ENCODE peak calls at places on chromosomes 2 and 18, in eight cellular contexts. C is mammary epithelial cell, J is sigmoid colon, E is upper lobe of right lung, K is endodermal cell, U is mucosa of descending colon, L is hepatocyte, S is prostate gland. P is an unnamed sample. For H3K4me1, the result is how much of the 10 kb centered on the place peaks cover.

GRCh38 chr2:157441072-157441454 is 2.8 kb downstream of the CYTIP start:
- DNase-seq in C (no peak), J (no peak), E (no peak), K (no peak), U (no peak), L (no peak), S (no peak), P (no peak)

GRCh38 chr2:45288532-45288931 is 279.3 kb upstream of the SIX2 start:
- DNase-seq in C (peak), J (no peak), E (no peak), K (no peak), U (no peak), L (no peak), S (no peak), P (no peak)

GRCh38 chr2:47354817-47355653 is 47.9 kb upstream of the MSH2 start:
- DNase-seq in C (no peak), J (no peak), E (no peak), K (no peak), U (no peak), L (no peak), S (no peak), P (no peak)

GRCh38 chr2:222972420-222972819 is 79.6 kb upstream of the KCNE4 start:
- DNase-seq in C (no peak), J (no peak), E (no peak), K (no peak), U (no peak), L (no peak), S (no peak), P (no peak)

GRCh38 chr2:219285894-219286425 is 6.8 kb downstream of the DNAJB2 start:
- DNase-seq in C (no peak), J (peak), E (peak), K (peak), U (no peak), L (no peak), S (peak), P (peak)

GRCh38 chr2:199602271-199602895 is 144.6 kb upstream of the SATB2 start:
- DNase-seq in C (no peak), J (no peak), E (no peak), K (peak), U (no peak), L (no peak), S (no peak), P (peak)

GRCh38 chr18:48446582-48447225 is 37.5 kb upstream of the ZBTB7C start:
- DNase-seq in C (peak), J (peak), E (peak), K (peak), U (peak), L (peak), S (peak), P (peak)

GRCh38 chr2:226552571-226553285 is 246.9 kb downstream of the IRS1 start:
- DNase-seq in C (no peak), J (no peak), E (no peak), K (no peak), U (no peak), L (no peak), S (no peak), P (no peak)

GRCh38 chr2:239600650-239601049 is 199.8 kb upstream of the HDAC4 start:
- DNase-seq in C (no peak), J (peak), E (peak), K (peak), U (peak), L (no peak), S (no peak), P (no peak)

GRCh38 chr18:11148655-11149440 is 521 bp downstream of the PIEZO2 start:
- DNase-seq in C (no peak), J (no peak), E (no peak), K (peak), U (no peak), L (peak), S (no peak), P (no peak)

GRCh38 chr2:202032841-202033316 is 776 bp upstream of the FZD7 start:
- DNase-seq in C (peak), J (peak), E (peak), K (peak), U (no peak), L (peak), S (peak), P (peak)

GRCh38 chr2:70036290-70036689 is 51.0 kb upstream of the PCBP1 start:
- DNase-seq in C (no peak), J (no peak), E (no peak), K (no peak), U (no peak), L (no peak), S (no peak), P (no peak)

GRCh38 chr2:15619076-15619475 is 27.4 kb downstream of the DDX1 start:
- DNase-seq in C (no peak), J (no peak), E (no peak), K (no peak), U (no peak), L (no peak), S (no peak), P (no peak)

GRCh38 chr2:62407838-62408589 is 98.0 kb downstream of the TMEM17 start:
- DNase-seq in C (no peak), J (peak), E (no peak), K (no peak), U (no peak), L (no peak), S (no peak), P (no peak)

GRCh38 chr2:218713922-218714321 is 3.3 kb downstream of the TTLL4 start:
- DNase-seq in C (no peak), J (no peak), E (no peak), K (no peak), U (no peak), L (no peak), S (no peak), P (no peak)

GRCh38 chr18:5431836-5432575 is 111.8 kb downstream of the EPB41L3 start:
- DNase-seq in C (no peak), J (no peak), E (no peak), K (no peak), U (no peak), L (no peak), S (no peak), P (no peak)

GRCh38 chr2:9439536-9439935 is 16.1 kb downstream of the CPSF3 start:
- DNase-seq in C (no peak), J (no peak), E (no peak), K (no peak), U (no peak), L (no peak), S (no peak), P (no peak)

GRCh38 chr2:207253946-207254345 is 88.2 kb upstream of the KLF7 start:
- DNase-seq in C (peak), J (no peak), E (no peak), K (no peak), U (no peak), L (peak), S (no peak), P (no peak)

GRCh38 chr2:23721454-23721826 is 205.5 kb downstream of the ATAD2B start:
- DNase-seq in C (no peak), J (no peak), E (no peak), K (no peak), U (no peak), L (no peak), S (no peak), P (no peak)

GRCh38 chr2:64456298-64456697 is 2.3 kb downstream of the LGALSL start:
- DNase-seq in C (no peak), J (no peak), E (peak), K (no peak), U (no peak), L (no peak), S (no peak), P (no peak)

GRCh38 chr18:58788971-58789797 is 75.5 kb upstream of the ZNF532 start:
- DNase-seq in C (peak), J (no peak), E (no peak), K (peak), U (no peak), L (peak), S (peak), P (no peak)

GRCh38 chr2:19362652-19363473 is 4.4 kb upstream of the OSR1 start:
- DNase-seq in C (peak), J (peak), E (peak), K (peak), U (peak), L (peak), S (peak), P (peak)

GRCh38 chr18:74951165-74951760 is 257.7 kb downstream of the PTGR3 start:
- DNase-seq in C (peak), J (no peak), E (peak), K (no peak), U (no peak), L (peak), S (peak), P (no peak)

GRCh38 chr2:8802741-8803140 is 34.7 kb downstream of the KIDINS220 start:
- DNase-seq in C (no peak), J (no peak), E (no peak), K (no peak), U (no peak), L (no peak), S (no peak), P (no peak)

GRCh38 chr18:63511285-63511684 is 30.9 kb upstream of the SERPINB12 start:
- DNase-seq in C (no peak), J (no peak), E (no peak), K (peak), U (no peak), L (peak), S (peak), P (peak)

GRCh38 chr2:119996148-119996547 is 16.7 kb upstream of the EPB41L5 start:
- DNase-seq in C (no peak), J (no peak), E (no peak), K (no peak), U (no peak), L (no peak), S (no peak), P (no peak)

GRCh38 chr2:118747066-118747465 is 100.4 kb downstream of the EN1 start:
- DNase-seq in C (peak), J (no peak), E (no peak), K (no peak), U (no peak), L (no peak), S (no peak), P (no peak)

GRCh38 chr2:108401800-108402199 is 24.0 kb downstream of the SULT1C4 start:
- DNase-seq in C (no peak), J (no peak), E (no peak), K (no peak), U (no peak), L (no peak), S (no peak), P (no peak)

GRCh38 chr2:231308631-231309414 is 86.7 kb upstream of the B3GNT7 start:
- DNase-seq in C (peak), J (no peak), E (no peak), K (no peak), U (no peak), L (peak), S (no peak), P (no peak)

GRCh38 chr18:70578480-70578879 is 289.6 kb downstream of the SOCS6 start:
- DNase-seq in C (no peak), J (no peak), E (no peak), K (peak), U (no peak), L (peak), S (no peak), P (no peak)

GRCh38 chr2:200405599-200406298 is 99.3 kb downstream of the SPATS2L start:
- DNase-seq in C (peak), J (no peak), E (no peak), K (no peak), U (no peak), L (peak), S (peak), P (no peak)

GRCh38 chr2:67840460-67841068 is 222.2 kb downstream of the C1D start:
- DNase-seq in C (peak), J (peak), E (peak), K (peak), U (peak), L (peak), S (peak), P (peak)

GRCh38 chr2:161041356-161041755 is 118.9 kb upstream of the TANK start:
- DNase-seq in C (no peak), J (no peak), E (no peak), K (no peak), U (no peak), L (no peak), S (no peak), P (no peak)

GRCh38 chr18:5895886-5896740 is 791 bp upstream of the TMEM200C start:
- DNase-seq in C (no peak), J (peak), E (peak), K (peak), U (peak), L (peak), S (no peak), P (no peak)

GRCh38 chr2:100978582-100979051 is 23.5 kb upstream of the RPL31 start:
- DNase-seq in C (no peak), J (peak), E (peak), K (no peak), U (no peak), L (no peak), S (no peak), P (no peak)

GRCh38 chr18:48201952-48202898 is 207.0 kb downstream of the ZBTB7C start:
- DNase-seq in C (no peak), J (no peak), E (no peak), K (no peak), U (no peak), L (no peak), S (no peak), P (no peak)

GRCh38 chr18:74694436-74694835 is 96.8 kb downstream of the ZNF407 start:
- DNase-seq in C (no peak), J (no peak), E (no peak), K (no peak), U (no peak), L (no peak), S (no peak), P (no peak)

GRCh38 chr2:127081826-127082633 is 24.9 kb downstream of the BIN1 start:
- DNase-seq in C (no peak), J (no peak), E (no peak), K (no peak), U (peak), L (peak), S (no peak), P (no peak)

GRCh38 chr2:127080226-127080940 is 26.6 kb downstream of the BIN1 start:
- DNase-seq in C (no peak), J (no peak), E (no peak), K (no peak), U (peak), L (peak), S (no peak), P (no peak)

GRCh38 chr2:127082974-127083373 is 24.0 kb downstream of the BIN1 start:
- DNase-seq in C (no peak), J (no peak), E (no peak), K (no peak), U (no peak), L (no peak), S (no peak), P (no peak)

GRCh38 chr2:127079358-127079920 is 27.5 kb downstream of the BIN1 start:
- DNase-seq in C (no peak), J (no peak), E (no peak), K (no peak), U (no peak), L (no peak), S (no peak), P (no peak)

GRCh38 chr2:127080941-127081769 is 25.8 kb downstream of the BIN1 start:
- DNase-seq in C (no peak), J (no peak), E (peak), K (no peak), U (peak), L (no peak), S (peak), P (no peak)
- H3K4me1 ChIP-seq in C (under half), J (under half), E (half or more), K (under half), U (under half), L (half or more), S (under half), P (under half)

GRCh38 chr2:30422437-30422805 is 24.6 kb upstream of the LCLAT1 start:
- DNase-seq in C (peak), J (no peak), E (no peak), K (no peak), U (peak), L (peak), S (no peak), P (peak)
- H3K4me3 ChIP-seq in C (no peak), J (no peak), E (no peak), K (no peak), U (no peak), L (no peak), S (no peak), P (peak)

GRCh38 chr2:113892004-113892740 is 2.3 kb downstream of the ACTR3 start:
- DNase-seq in C (no peak), J (no peak), E (no peak), K (no peak), U (no peak), L (no peak), S (no peak), P (no peak)

GRCh38 chr2:113889471-113890252 is at the start of gene ACTR3:
- DNase-seq in C (peak), J (peak), E (peak), K (peak), U (peak), L (peak), S (peak), P (peak)

GRCh38 chr2:113888641-113889470 is 1.0 kb upstream of the ACTR3 start:
- DNase-seq in C (no peak), J (no peak), E (peak), K (no peak), U (peak), L (peak), S (no peak), P (no peak)

GRCh38 chr2:113890253-113891235 is 655 bp downstream of the ACTR3 start:
- DNase-seq in C (peak), J (peak), E (peak), K (peak), U (peak), L (peak), S (peak), P (peak)

GRCh38 chr2:113891265-113891959 is 1.5 kb downstream of the ACTR3 start:
- DNase-seq in C (no peak), J (no peak), E (no peak), K (no peak), U (no peak), L (no peak), S (no peak), P (no peak)
- H3K4me1 ChIP-seq in C (half or more), J (half or more), E (half or more), K (under half), U (half or more), L (under half), S (under half), P (under half)

DNA sequence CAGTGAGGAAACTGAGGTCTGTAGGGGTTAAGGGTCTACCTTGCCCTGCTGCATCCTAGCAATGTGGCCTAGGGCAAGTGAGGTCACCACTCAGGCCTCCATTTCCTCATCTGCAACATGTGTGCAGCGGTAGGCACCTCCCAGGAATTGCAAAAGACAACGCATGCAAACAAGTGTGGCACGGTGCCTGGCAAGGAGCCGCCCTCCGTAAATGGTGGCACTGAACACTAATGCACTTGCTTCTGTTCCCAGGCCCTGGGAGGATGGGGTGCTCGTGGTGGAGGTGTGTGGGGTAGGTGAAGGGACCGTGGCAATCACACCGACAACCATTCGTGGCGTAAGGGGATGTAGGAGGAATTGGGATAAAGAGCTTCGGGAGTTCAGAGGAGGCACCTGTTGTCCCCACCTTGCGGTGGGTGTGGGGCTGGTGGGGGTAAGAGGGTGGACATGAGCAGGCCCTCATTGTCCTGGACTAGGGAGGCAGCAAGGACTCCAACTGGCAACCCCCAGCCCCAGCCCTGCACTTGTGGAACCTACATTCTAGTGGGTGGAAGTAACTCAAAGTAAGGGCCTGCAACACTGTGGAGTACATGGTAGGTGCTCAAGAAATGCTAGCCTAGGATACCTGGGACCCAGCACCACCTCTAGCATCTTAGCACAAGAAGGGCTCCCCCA is 26.0 kb downstream of the ATOH8 start:
- DNase-seq in C (no peak), J (no peak), E (peak), K (no peak), U (no peak), L (no peak), S (no peak), P (no peak)
- H3K4me3 ChIP-seq in C (no peak), J (no peak), E (no peak), K (no peak), U (no peak), L (no peak), S (no peak), P (no peak)

DNA sequence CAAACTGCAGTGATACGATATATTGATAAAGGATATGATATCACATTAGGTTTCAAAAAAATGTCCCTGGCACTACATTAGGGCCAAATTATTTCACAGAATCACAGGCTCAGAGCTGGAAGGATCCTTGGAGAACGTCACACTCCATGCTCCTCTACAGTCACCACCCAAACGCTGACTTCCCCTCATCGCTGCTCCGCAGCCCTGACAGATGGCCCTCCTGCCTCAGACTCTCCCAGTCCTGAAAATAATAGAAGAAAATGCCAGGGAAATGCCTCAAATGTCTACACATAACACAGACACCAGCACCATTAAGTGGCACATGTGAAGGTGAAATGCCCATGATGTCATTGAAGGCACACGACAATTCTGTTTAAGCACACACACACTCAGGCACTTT is 72.0 kb downstream of the ZNF521 start:
- DNase-seq in C (no peak), J (no peak), E (no peak), K (no peak), U (no peak), L (no peak), S (no peak), P (no peak)
- H3K4me1 ChIP-seq in C (under half), J (under half), E (under half), K (under half), U (under half), L (under half), S (under half), P (under half)

P was measured in BE2C.